ENCODE peak calls at places on chromosomes 4 and X, in four cellular contexts. K is amygdala, I is mucosa of descending colon, M is GM23248. E is an unnamed sample.

GRCh38 chr4:8504279-8505007 is 63.9 kb downstream of the TRMT44 start:
- DNase-seq in I (peak), M (no peak), K (no peak), E (no peak)

GRCh38 chr4:40270609-40271008 is 64.5 kb upstream of the CHRNA9 start:
- DNase-seq in I (no peak), M (no peak), K (no peak), E (no peak)

GRCh38 chr4:848307-848691 is 22.4 kb upstream of the CPLX1 start:
- DNase-seq in M (no peak), I (no peak), K (no peak), E (peak)

GRCh38 chrX:40262641-40263560 is 165.1 kb upstream of the BCOR start:
- DNase-seq in M (peak), K (no peak), I (no peak), E (no peak)

GRCh38 chr4:146192060-146192459 is 16.5 kb downstream of the LSM6 start:
- DNase-seq in K (no peak), M (peak), I (peak), E (peak)

GRCh38 chr4:100361336-100361735 is 156.5 kb downstream of the EMCN start:
- DNase-seq in I (no peak), M (no peak), K (no peak), E (no peak)

GRCh38 chr4:121336706-121337105 is 44.1 kb downstream of the QRFPR start:
- DNase-seq in K (no peak), M (no peak), I (no peak), E (no peak)

GRCh38 chr4:176924238-176924637 is 131.5 kb upstream of the VEGFC start:
- DNase-seq in I (no peak), K (no peak), M (no peak), E (no peak)

GRCh38 chr4:78299565-78299972 is 242.4 kb downstream of the FRAS1 start:
- DNase-seq in M (peak), K (no peak), I (no peak), E (no peak)

GRCh38 chr4:114040319-114041116 is 61.1 kb upstream of the ARSJ start:
- DNase-seq in I (no peak), K (no peak), M (peak), E (no peak)

GRCh38 chrX:106898462-106898861 is 4.7 kb downstream of the RIPPLY1 start:
- DNase-seq in I (peak), M (peak), K (no peak), E (no peak)

GRCh38 chrX:123340691-123341090 is 156.6 kb downstream of the GRIA3 start:
- DNase-seq in I (no peak), M (peak), K (no peak), E (no peak)

GRCh38 chr4:89160806-89161205 is 49.5 kb downstream of the TIGD2 start:
- DNase-seq in M (no peak), I (no peak), K (no peak), E (no peak)

GRCh38 chr4:2462218-2462991 is 6.5 kb upstream of the RNF4 start:
- DNase-seq in K (peak), I (peak), M (peak), E (peak)

GRCh38 chrX:16060252-16060651 is 63.1 kb upstream of the GRPR start:
- DNase-seq in I (no peak), K (no peak), M (no peak), E (no peak)

GRCh38 chr4:1797861-1798529 is 4.9 kb downstream of the FGFR3 start:
- DNase-seq in K (peak), M (no peak), I (no peak), E (no peak)

GRCh38 chr4:40918330-40918729 is 168.6 kb downstream of the NSUN7 start:
- DNase-seq in K (no peak), I (peak), M (peak), E (peak)

GRCh38 chr4:46975841-46976551 is 17.4 kb downstream of the GABRA4 start:
- DNase-seq in I (no peak), M (no peak), K (no peak), E (no peak)

GRCh38 chrX:37609727-37610126 is 38.3 kb downstream of the LANCL3 start:
- DNase-seq in I (no peak), K (no peak), M (no peak), E (no peak)

GRCh38 chrX:47940448-47940847 is 63.3 kb downstream of the ZNF182 start:
- DNase-seq in I (no peak), K (no peak), M (no peak), E (no peak)

GRCh38 chrX:16870861-16871584 is 861 bp upstream of the RBBP7 start:
- DNase-seq in M (peak), I (peak), K (peak), E (peak)

GRCh38 chr4:16199132-16199531 is 27.1 kb downstream of the TAPT1 start:
- DNase-seq in M (peak), I (no peak), K (no peak), E (no peak)

GRCh38 chrX:88424541-88424940 is 322.5 kb upstream of the CPXCR1 start:
- DNase-seq in K (no peak), M (no peak), I (no peak), E (no peak)

E was measured in right lobe of liver.